ENCODE peak calls at places on chromosomes 2 and 18, in ten cellular contexts. Y is uterus; K is LHCN-M2; T is CD4-positive, CD25-positive, alpha-beta regulatory T cell; C is fibroblast of the conjunctiva; D is NCI-H1930; X is stimulated activated CD8-positive, alpha-beta memory T cell treated with anti-CD3 and anti-CD28 coated beads, Interleukin-15, amount 100 ng/mL, for 24 hours; H is brain microvascular endothelial cell; F is GM06990; E is activated CD4-positive, alpha-beta T cell treated with anti-CD3 and anti-CD28 coated beads for 36 hours. Q is an unnamed sample.
A peak's percentile ranks its signal among the peaks of the same experiment; 100 is the strongest.

GRCh38 chr18:56322403-56322802 is 316.0 kb downstream of the TXNL1 start:
- DNase-seq in Y (no peak), K (no peak), T (no peak), C (no peak), D (no peak), X (no peak), H (no peak), F (no peak), E (no peak), Q (no peak)

GRCh38 chr2:206639636-206640035 is 2.7 kb upstream of the FAM237A start:
- DNase-seq in Y (no peak), K (no peak), T (no peak), C (no peak), D (no peak), X (no peak), H (no peak), F (no peak), E (no peak), Q (no peak)

GRCh38 chr2:138814123-138814883 is 34.1 kb upstream of the NXPH2 start:
- DNase-seq in Y (no peak), K (no peak), T (no peak), C (no peak), D (no peak), X (no peak), H (no peak), F (no peak), E (no peak), Q (no peak)

GRCh38 chr2:150620860-150621259 is 133.4 kb upstream of the RND3 start:
- DNase-seq in Y (peak; percentile 16), K (no peak), T (no peak), C (no peak), D (no peak), X (no peak), H (peak; percentile 35), F (no peak), E (no peak), Q (no peak)

GRCh38 chr2:71833855-71834554 is 313.7 kb downstream of the CYP26B1 start:
- DNase-seq in Y (peak; percentile 59), K (peak; percentile 67), T (no peak), C (no peak), D (no peak), X (no peak), H (no peak), F (no peak), E (no peak), Q (no peak)

GRCh38 chr18:54787616-54788015 is 40.7 kb upstream of the RAB27B start:
- DNase-seq in Y (no peak), K (no peak), T (no peak), C (no peak), D (no peak), X (no peak), H (no peak), F (no peak), E (no peak), Q (no peak)

GRCh38 chr2:47043142-47043890 is 111.8 kb downstream of the STPG4 start:
- DNase-seq in Y (peak; percentile 61), K (peak; percentile 100), T (no peak), C (peak; percentile 76), D (no peak), X (no peak), H (peak; percentile 94), F (no peak), E (no peak), Q (no peak)

GRCh38 chr2:43217228-43218220 is 8.9 kb downstream of the ZFP36L2 start:
- DNase-seq in Y (no peak), K (no peak), T (no peak), C (no peak), D (no peak), X (no peak), H (no peak), F (no peak), E (no peak), Q (no peak)

GRCh38 chr2:235836416-235837042 is 331.7 kb downstream of the GBX2 start:
- DNase-seq in Y (no peak), K (no peak), T (no peak), C (no peak), D (no peak), X (no peak), H (no peak), F (no peak), E (no peak), Q (no peak)

GRCh38 chr18:11857177-11857887 is 6.1 kb downstream of the CHMP1B start:
- DNase-seq in Y (peak; percentile 48), K (peak; percentile 99), T (no peak), C (peak; percentile 88), D (no peak), X (no peak), H (peak; percentile 100), F (no peak), E (no peak), Q (no peak)

Q was measured in activated CD4-positive, alpha-beta memory T cell treated with anti-CD3 and anti-CD28 coated beads for 36 hours.